ENCODE peak calls at places on chromosomes 5 and 9, in eight cellular contexts. One of them, this sample, is unnamed.

GRCh38 chr5:80231243-80231642 is 24.6 kb downstream of the SERINC5 start:
- DNase-seq in iPS DF 6.9: no peak
- DNase-seq in IMR-90: peak
- DNase-seq in aorta: no peak
- DNase-seq in WERI-Rb-1: no peak
- DNase-seq in GM23338: no peak
- DNase-seq in thyroid gland: no peak
- DNase-seq in body of pancreas: no peak
- DNase-seq in this sample: peak

GRCh38 chr9:92482336-92482735 is at the start of gene ASPN:
- DNase-seq in iPS DF 6.9: no peak
- DNase-seq in IMR-90: peak
- DNase-seq in aorta: no peak
- DNase-seq in WERI-Rb-1: no peak
- DNase-seq in GM23338: no peak
- DNase-seq in thyroid gland: no peak
- DNase-seq in body of pancreas: no peak
- DNase-seq in this sample: peak

GRCh38 chr5:103446813-103447212 is 115.8 kb downstream of the NUDT12 start:
- DNase-seq in iPS DF 6.9: no peak
- DNase-seq in IMR-90: peak
- DNase-seq in aorta: no peak
- DNase-seq in WERI-Rb-1: no peak
- DNase-seq in GM23338: no peak
- DNase-seq in thyroid gland: no peak
- DNase-seq in body of pancreas: no peak
- DNase-seq in this sample: peak

GRCh38 chr9:91503650-91504007 is 80.0 kb upstream of the NFIL3 start:
- DNase-seq in iPS DF 6.9: no peak
- DNase-seq in IMR-90: peak
- DNase-seq in aorta: no peak
- DNase-seq in WERI-Rb-1: no peak
- DNase-seq in GM23338: no peak
- DNase-seq in thyroid gland: no peak
- DNase-seq in body of pancreas: no peak
- DNase-seq in this sample: no peak

GRCh38 chr5:145244788-145245187 is 590.4 kb downstream of the PRELID2 start:
- DNase-seq in iPS DF 6.9: no peak
- DNase-seq in IMR-90: peak
- DNase-seq in aorta: no peak
- DNase-seq in WERI-Rb-1: no peak
- DNase-seq in GM23338: no peak
- DNase-seq in thyroid gland: no peak
- DNase-seq in body of pancreas: no peak
- DNase-seq in this sample: peak

GRCh38 chr5:62732677-62733121 is 154.1 kb downstream of the LRRC70 start:
- DNase-seq in iPS DF 6.9: no peak
- DNase-seq in IMR-90: peak
- DNase-seq in aorta: no peak
- DNase-seq in WERI-Rb-1: no peak
- DNase-seq in GM23338: no peak
- DNase-seq in thyroid gland: no peak
- DNase-seq in body of pancreas: no peak
- DNase-seq in this sample: no peak

GRCh38 chr9:93686127-93686879 is 109.9 kb downstream of the PHF2 start:
- DNase-seq in iPS DF 6.9: no peak
- DNase-seq in IMR-90: no peak
- DNase-seq in aorta: peak
- DNase-seq in WERI-Rb-1: no peak
- DNase-seq in GM23338: no peak
- DNase-seq in thyroid gland: no peak
- DNase-seq in body of pancreas: no peak
- DNase-seq in this sample: no peak

GRCh38 chr9:38424918-38425317 is 664 bp upstream of the IGFBPL1 start:
- DNase-seq in iPS DF 6.9: no peak
- DNase-seq in IMR-90: no peak
- DNase-seq in aorta: no peak
- DNase-seq in WERI-Rb-1: no peak
- DNase-seq in GM23338: no peak
- DNase-seq in thyroid gland: no peak
- DNase-seq in body of pancreas: no peak
- DNase-seq in this sample: no peak

GRCh38 chr5:87141544-87141943 is 126.1 kb upstream of the RASA1 start:
- DNase-seq in iPS DF 6.9: no peak
- DNase-seq in IMR-90: peak
- DNase-seq in aorta: no peak
- DNase-seq in WERI-Rb-1: no peak
- DNase-seq in GM23338: no peak
- DNase-seq in thyroid gland: no peak
- DNase-seq in body of pancreas: no peak
- DNase-seq in this sample: no peak

GRCh38 chr5:167488371-167488770 is 803.1 kb upstream of the WWC1 start:
- DNase-seq in iPS DF 6.9: no peak
- DNase-seq in IMR-90: no peak
- DNase-seq in aorta: no peak
- DNase-seq in WERI-Rb-1: no peak
- DNase-seq in GM23338: no peak
- DNase-seq in thyroid gland: no peak
- DNase-seq in body of pancreas: no peak
- DNase-seq in this sample: no peak

GRCh38 chr5:139676951-139677367 is 28.8 kb downstream of the CXXC5 start:
- DNase-seq in iPS DF 6.9: no peak
- DNase-seq in IMR-90: no peak
- DNase-seq in aorta: no peak
- DNase-seq in WERI-Rb-1: no peak
- DNase-seq in GM23338: no peak
- DNase-seq in thyroid gland: peak
- DNase-seq in body of pancreas: no peak
- DNase-seq in this sample: no peak

GRCh38 chr5:14901462-14902051 is 30.0 kb upstream of the ANKH start:
- DNase-seq in iPS DF 6.9: no peak
- DNase-seq in IMR-90: peak
- DNase-seq in aorta: no peak
- DNase-seq in WERI-Rb-1: no peak
- DNase-seq in GM23338: no peak
- DNase-seq in thyroid gland: no peak
- DNase-seq in body of pancreas: no peak
- DNase-seq in this sample: peak

GRCh38 chr9:138103111-138103823 is 225.7 kb downstream of the CACNA1B start:
- DNase-seq in iPS DF 6.9: no peak
- DNase-seq in IMR-90: no peak
- DNase-seq in aorta: peak
- DNase-seq in WERI-Rb-1: no peak
- DNase-seq in GM23338: no peak
- DNase-seq in thyroid gland: no peak
- DNase-seq in body of pancreas: no peak
- DNase-seq in this sample: no peak

GRCh38 chr5:94693845-94694370 is 75.4 kb downstream of the SLF1 start:
- DNase-seq in iPS DF 6.9: no peak
- DNase-seq in IMR-90: no peak
- DNase-seq in aorta: no peak
- DNase-seq in WERI-Rb-1: no peak
- DNase-seq in GM23338: no peak
- DNase-seq in thyroid gland: no peak
- DNase-seq in body of pancreas: no peak
- DNase-seq in this sample: no peak

GRCh38 chr9:65458465-65458864 is 173.5 kb upstream of the FOXD4L5 start:
- DNase-seq in iPS DF 6.9: no peak
- DNase-seq in IMR-90: no peak
- DNase-seq in aorta: peak
- DNase-seq in WERI-Rb-1: no peak
- DNase-seq in GM23338: no peak
- DNase-seq in thyroid gland: no peak
- DNase-seq in body of pancreas: no peak
- DNase-seq in this sample: no peak

GRCh38 chr5:139343476-139343875 is 1.8 kb downstream of the PAIP2 start:
- DNase-seq in iPS DF 6.9: no peak
- DNase-seq in IMR-90: no peak
- DNase-seq in aorta: no peak
- DNase-seq in WERI-Rb-1: no peak
- DNase-seq in GM23338: no peak
- DNase-seq in thyroid gland: no peak
- DNase-seq in body of pancreas: no peak
- DNase-seq in this sample: no peak

GRCh38 chr5:37495210-37495609 is 116.1 kb downstream of the WDR70 start:
- DNase-seq in iPS DF 6.9: no peak
- DNase-seq in IMR-90: peak
- DNase-seq in aorta: no peak
- DNase-seq in WERI-Rb-1: no peak
- DNase-seq in GM23338: no peak
- DNase-seq in thyroid gland: no peak
- DNase-seq in body of pancreas: no peak
- DNase-seq in this sample: peak

GRCh38 chr9:38418366-38418765 is 5.9 kb downstream of the IGFBPL1 start:
- DNase-seq in iPS DF 6.9: no peak
- DNase-seq in IMR-90: no peak
- DNase-seq in aorta: no peak
- DNase-seq in WERI-Rb-1: no peak
- DNase-seq in GM23338: no peak
- DNase-seq in thyroid gland: peak
- DNase-seq in body of pancreas: no peak
- DNase-seq in this sample: no peak

GRCh38 chr9:69202556-69202955 is 28.5 kb downstream of the TJP2 start:
- DNase-seq in iPS DF 6.9: no peak
- DNase-seq in IMR-90: no peak
- DNase-seq in aorta: no peak
- DNase-seq in WERI-Rb-1: no peak
- DNase-seq in GM23338: no peak
- DNase-seq in thyroid gland: no peak
- DNase-seq in body of pancreas: no peak
- DNase-seq in this sample: no peak

GRCh38 chr9:133803028-133803585 is 65.0 kb upstream of the SARDH start:
- DNase-seq in iPS DF 6.9: no peak
- DNase-seq in IMR-90: peak
- DNase-seq in aorta: no peak
- DNase-seq in WERI-Rb-1: no peak
- DNase-seq in GM23338: no peak
- DNase-seq in thyroid gland: peak
- DNase-seq in body of pancreas: no peak
- DNase-seq in this sample: peak

GRCh38 chr9:89234636-89235035 is 56.0 kb upstream of the SHC3 start:
- DNase-seq in iPS DF 6.9: no peak
- DNase-seq in IMR-90: peak
- DNase-seq in aorta: no peak
- DNase-seq in WERI-Rb-1: peak
- DNase-seq in GM23338: peak
- DNase-seq in thyroid gland: peak
- DNase-seq in body of pancreas: no peak
- DNase-seq in this sample: peak

GRCh38 chr5:76657091-76657490 is 33.9 kb upstream of the F2RL2 start:
- DNase-seq in iPS DF 6.9: no peak
- DNase-seq in IMR-90: no peak
- DNase-seq in aorta: no peak
- DNase-seq in WERI-Rb-1: no peak
- DNase-seq in GM23338: no peak
- DNase-seq in thyroid gland: peak
- DNase-seq in body of pancreas: no peak
- DNase-seq in this sample: no peak

GRCh38 chr5:9207820-9208418 is 338.0 kb downstream of the SEMA5A start:
- DNase-seq in iPS DF 6.9: peak
- DNase-seq in IMR-90: peak
- DNase-seq in aorta: no peak
- DNase-seq in WERI-Rb-1: no peak
- DNase-seq in GM23338: peak
- DNase-seq in thyroid gland: no peak
- DNase-seq in body of pancreas: no peak
- DNase-seq in this sample: peak

GRCh38 chr5:57335092-57335491 is 147.5 kb downstream of the ACTBL2 start:
- DNase-seq in iPS DF 6.9: no peak
- DNase-seq in IMR-90: peak
- DNase-seq in aorta: no peak
- DNase-seq in WERI-Rb-1: no peak
- DNase-seq in GM23338: no peak
- DNase-seq in thyroid gland: no peak
- DNase-seq in body of pancreas: no peak
- DNase-seq in this sample: no peak
- H3K4me3 ChIP-seq in iPS DF 6.9: no peak
- H3K4me3 ChIP-seq in IMR-90: no peak
- H3K4me3 ChIP-seq in aorta: no peak
- H3K4me3 ChIP-seq in WERI-Rb-1: no peak
- H3K4me3 ChIP-seq in GM23338: no peak
- H3K4me3 ChIP-seq in thyroid gland: no peak
- H3K4me3 ChIP-seq in body of pancreas: no peak
- H3K4me3 ChIP-seq in this sample: no peak

GRCh38 chr5:142874537-142874936 is 104.4 kb downstream of the ARHGAP26 start:
- DNase-seq in iPS DF 6.9: no peak
- DNase-seq in IMR-90: no peak
- DNase-seq in aorta: peak
- DNase-seq in WERI-Rb-1: no peak
- DNase-seq in GM23338: no peak
- DNase-seq in thyroid gland: peak
- DNase-seq in body of pancreas: peak
- DNase-seq in this sample: peak
- H3K4me3 ChIP-seq in iPS DF 6.9: no peak
- H3K4me3 ChIP-seq in IMR-90: no peak
- H3K4me3 ChIP-seq in aorta: no peak
- H3K4me3 ChIP-seq in WERI-Rb-1: no peak
- H3K4me3 ChIP-seq in GM23338: no peak
- H3K4me3 ChIP-seq in thyroid gland: no peak
- H3K4me3 ChIP-seq in body of pancreas: no peak
- H3K4me3 ChIP-seq in this sample: no peak

DNA sequence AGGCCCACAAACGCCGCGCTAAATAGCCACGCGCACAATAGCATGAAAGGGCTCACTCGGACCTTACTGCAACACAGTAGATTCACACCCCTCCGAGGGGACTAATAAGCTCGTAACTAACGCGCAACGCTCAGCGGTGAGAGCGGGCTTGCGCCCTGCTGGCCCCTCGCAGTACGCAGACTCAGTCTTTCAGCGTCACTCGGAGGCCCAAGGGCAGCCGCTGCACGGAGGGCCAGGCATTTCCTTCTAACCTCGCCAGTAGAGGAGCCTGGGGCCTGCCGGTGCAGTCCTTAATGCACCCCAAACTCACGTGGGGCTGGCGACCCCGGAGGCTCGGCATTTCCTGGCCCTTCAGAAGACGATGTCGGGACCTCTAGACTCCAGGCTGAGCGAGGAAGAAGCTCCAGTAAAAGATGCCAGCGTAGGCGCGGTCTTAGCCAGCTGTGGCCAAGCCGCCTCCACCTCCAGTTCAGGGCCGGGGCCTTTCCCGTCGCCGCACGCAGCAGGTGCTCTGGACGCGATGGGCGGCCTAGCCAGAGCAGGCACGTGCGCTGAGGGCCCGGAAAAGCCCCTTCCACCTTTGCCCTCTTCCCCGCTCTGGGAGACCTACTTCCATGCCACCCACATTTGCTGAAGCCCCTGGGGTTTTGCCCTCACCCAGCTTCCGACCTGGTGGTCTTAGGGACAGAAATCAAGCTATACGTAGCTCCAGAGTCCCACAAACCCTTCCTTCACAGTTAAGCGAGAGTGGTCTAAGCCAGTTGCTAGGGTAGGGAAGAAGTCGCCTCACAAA is 38.3 kb upstream of the TIFAB start:
- DNase-seq in iPS DF 6.9: no peak
- DNase-seq in IMR-90: no peak
- DNase-seq in aorta: no peak
- DNase-seq in WERI-Rb-1: no peak
- DNase-seq in GM23338: peak
- DNase-seq in thyroid gland: no peak
- DNase-seq in body of pancreas: no peak
- DNase-seq in this sample: peak
- H3K4me3 ChIP-seq in iPS DF 6.9: no peak
- H3K4me3 ChIP-seq in IMR-90: no peak
- H3K4me3 ChIP-seq in aorta: no peak
- H3K4me3 ChIP-seq in WERI-Rb-1: no peak
- H3K4me3 ChIP-seq in GM23338: peak
- H3K4me3 ChIP-seq in thyroid gland: no peak
- H3K4me3 ChIP-seq in body of pancreas: no peak
- H3K4me3 ChIP-seq in this sample: no peak

GRCh38 chr9:114395196-114395595 is 7.4 kb upstream of the AKNA start:
- DNase-seq in iPS DF 6.9: no peak
- DNase-seq in IMR-90: no peak
- DNase-seq in aorta: no peak
- DNase-seq in WERI-Rb-1: no peak
- DNase-seq in GM23338: no peak
- DNase-seq in thyroid gland: no peak
- DNase-seq in body of pancreas: no peak
- DNase-seq in this sample: no peak
- H3K4me3 ChIP-seq in iPS DF 6.9: no peak
- H3K4me3 ChIP-seq in IMR-90: no peak
- H3K4me3 ChIP-seq in aorta: no peak
- H3K4me3 ChIP-seq in WERI-Rb-1: no peak
- H3K4me3 ChIP-seq in GM23338: no peak
- H3K4me3 ChIP-seq in thyroid gland: no peak
- H3K4me3 ChIP-seq in body of pancreas: no peak
- H3K4me3 ChIP-seq in this sample: no peak

This sample was measured in cardiac fibroblast.